ENCODE peak calls at places on chromosomes 3 and 15, in six cellular contexts. V, F, H, Q, E and I are unnamed samples. For H3K27me3, the result is how much of the 10 kb centered on the place peaks cover.

GRCh38 chr3:69999191-70000027 is at the start of gene SAMMSON:
- DNase-seq in E (no peak), H (no peak), F (no peak), Q (peak), V (peak), I (peak)

GRCh38 chr3:31544634-31545033 is 11.9 kb downstream of the STT3B start:
- DNase-seq in V (no peak), E (no peak), H (no peak), F (peak), Q (no peak), I (no peak)

GRCh38 chr3:124797426-124797945 is 67.2 kb downstream of the UMPS start:
- DNase-seq in V (no peak), F (no peak), H (no peak), Q (no peak), E (no peak), I (no peak)

GRCh38 chr15:53746101-53746500 is 13.4 kb downstream of the WDR72 start:
- DNase-seq in V (no peak), Q (no peak), E (no peak), H (no peak), F (no peak), I (no peak)

GRCh38 chr3:50436063-50436674 is 67.3 kb downstream of the CACNA2D2 start:
- DNase-seq in V (peak), H (no peak), Q (peak), F (peak), E (peak), I (no peak)

GRCh38 chr3:176579741-176580185 is 617.5 kb downstream of the TBL1XR1 start:
- DNase-seq in H (no peak), Q (no peak), F (no peak), E (no peak), V (no peak), I (peak)

GRCh38 chr3:109149078-109149477 is 12.6 kb downstream of the C3orf85 start:
- DNase-seq in V (no peak), Q (no peak), F (no peak), H (no peak), E (no peak), I (no peak)

GRCh38 chr3:168034152-168034928 is 61.4 kb downstream of the GOLIM4 start:
- DNase-seq in V (peak), Q (peak), E (no peak), H (no peak), F (no peak), I (no peak)

GRCh38 chr15:74897300-74897701 is 7.5 kb downstream of the MPI start:
- DNase-seq in Q (no peak), V (no peak), F (no peak), E (no peak), H (no peak), I (no peak)

GRCh38 chr3:22326305-22326704 is 575.3 kb upstream of the ZNF385D start:
- DNase-seq in H (no peak), F (no peak), Q (no peak), V (no peak), E (no peak), I (no peak)

GRCh38 chr3:127168271-127168670 is 24.7 kb upstream of the PRR23E start:
- DNase-seq in E (no peak), Q (no peak), V (no peak), H (no peak), F (no peak), I (no peak)

GRCh38 chr15:68699881-68700394 is 120.8 kb downstream of the ANP32A start:
- DNase-seq in F (no peak), H (no peak), Q (no peak), E (peak), V (no peak), I (no peak)

GRCh38 chr15:70356919-70357318 is 259.2 kb upstream of the TLE3 start:
- DNase-seq in E (no peak), F (no peak), V (peak), Q (no peak), H (no peak), I (no peak)

GRCh38 chr15:70356062-70356860 is 258.5 kb upstream of the TLE3 start:
- DNase-seq in H (no peak), E (peak), V (no peak), Q (no peak), F (no peak), I (no peak)

GRCh38 chr15:70353606-70354259 is 256.0 kb upstream of the TLE3 start:
- DNase-seq in Q (no peak), H (no peak), F (peak), V (no peak), E (no peak), I (no peak)

GRCh38 chr15:70354260-70354894 is 256.7 kb upstream of the TLE3 start:
- DNase-seq in E (no peak), H (no peak), Q (no peak), F (no peak), V (no peak), I (no peak)

GRCh38 chr15:70355275-70355795 is 257.6 kb upstream of the TLE3 start:
- DNase-seq in Q (no peak), V (no peak), F (no peak), H (no peak), E (no peak), I (no peak)
- TF ChIP-seq CTCF in Q (no peak), V (peak), F (no peak), H (no peak), E (no peak), I (peak)

DNA sequence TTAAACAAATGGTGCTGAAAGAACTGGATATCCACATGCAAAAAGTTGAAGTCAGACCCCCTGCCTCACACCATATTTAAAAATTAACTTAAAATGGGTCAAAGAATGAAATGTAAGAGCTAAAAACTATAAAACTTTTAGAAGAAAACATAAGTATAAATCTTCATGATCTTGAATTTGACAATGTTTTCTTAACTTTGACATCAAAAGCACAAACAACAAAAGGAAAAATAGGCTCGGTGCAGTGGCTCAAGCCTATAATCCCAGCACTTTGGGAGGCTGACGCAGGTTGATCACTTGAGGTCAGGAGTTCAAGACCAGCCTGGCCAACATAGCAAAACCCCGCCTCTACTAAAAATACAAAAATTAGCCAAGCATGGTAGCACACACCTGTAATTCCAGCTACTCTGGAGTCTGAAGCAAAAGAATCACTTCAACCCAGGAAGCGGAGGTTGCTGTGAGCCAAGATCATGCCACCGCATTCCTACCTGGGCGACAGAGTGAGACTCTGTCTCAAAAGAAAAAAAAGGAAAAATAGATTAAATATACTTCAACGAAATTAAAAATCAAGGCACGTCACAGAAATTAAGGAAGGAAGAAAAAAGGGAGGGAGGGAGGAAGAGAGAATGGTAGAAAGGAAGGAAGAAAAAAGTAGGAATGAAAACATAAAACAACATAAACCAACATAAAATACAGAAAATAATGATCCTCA is 1.5 kb downstream of the RAB27A start:
- DNase-seq in F (no peak), E (peak), Q (no peak), V (no peak), H (no peak), I (no peak)
- H3K4me3 ChIP-seq in F (peak), E (no peak), Q (no peak), V (no peak), H (peak), I (no peak)

DNA sequence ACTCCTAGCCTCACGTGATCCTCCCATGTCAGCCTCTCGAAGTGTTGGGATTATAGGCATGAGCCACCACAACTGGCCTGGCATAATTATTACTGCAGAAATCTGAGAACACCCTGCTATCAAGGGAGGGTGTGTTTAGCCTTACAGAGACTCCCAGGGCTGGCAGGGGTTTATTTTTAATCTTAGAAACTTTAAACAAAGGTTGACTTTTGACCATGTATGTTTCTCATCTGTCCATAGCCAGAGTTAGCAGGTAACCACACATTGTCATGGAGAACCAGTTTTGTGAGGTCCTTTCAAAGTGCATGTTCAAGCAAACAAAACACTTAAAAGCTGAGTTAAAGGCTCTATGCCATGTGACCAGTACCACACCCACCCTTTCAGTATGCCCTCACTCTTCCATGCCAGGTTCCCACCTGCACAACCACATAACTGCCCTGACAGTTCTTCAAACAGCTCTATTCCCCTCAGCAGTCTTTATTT is 11.1 kb downstream of the SIAH2 start:
- DNase-seq in H (peak), E (peak), V (no peak), Q (peak), F (peak), I (no peak)
- H3K27me3 ChIP-seq in H (under half), E (under half), V (under half), Q (under half), F (under half), I (under half)

GRCh38 chr3:187974857-187975257 is 179.1 kb upstream of the LPP start:
- DNase-seq in H (no peak), Q (no peak), V (no peak), E (no peak), F (no peak), I (no peak)
- TF ChIP-seq CTCF in H (peak), Q (no peak), V (peak), E (peak), F (peak), I (no peak)

GRCh38 chr15:99106417-99107220 is 1.7 kb downstream of the SYNM start:
- DNase-seq in Q (no peak), H (no peak), E (no peak), V (peak), F (peak), I (no peak)
- H3K4me3 ChIP-seq in Q (no peak), H (no peak), E (no peak), V (peak), F (no peak), I (peak)

GRCh38 chr15:77784361-77785292 is 151.9 kb upstream of the LINGO1 start:
- DNase-seq in E (no peak), V (peak), Q (peak), F (no peak), H (no peak), I (no peak)
- H3K27me3 ChIP-seq in E (under half), V (under half), Q (under half), F (under half), H (half or more), I (under half)

DNA sequence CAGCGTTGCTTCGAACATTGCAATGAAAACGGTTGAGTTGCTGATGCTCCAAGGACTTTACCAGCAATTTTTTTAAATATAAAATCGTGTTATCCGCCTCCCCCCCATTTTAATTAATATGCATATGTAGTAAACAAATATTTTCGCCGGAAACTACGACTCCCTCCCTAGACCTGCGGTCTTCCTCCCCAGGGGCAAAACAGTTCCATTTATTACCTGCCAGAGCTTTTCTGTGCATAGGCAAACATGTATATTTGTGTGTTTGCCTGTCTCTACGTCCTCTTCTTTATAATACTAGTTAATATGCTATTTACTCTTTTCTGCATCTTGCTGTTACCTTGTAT is 593 bp upstream of the RSL24D1 start:
- DNase-seq in H (no peak), V (no peak), F (no peak), Q (no peak), E (no peak), I (no peak)
- TF ChIP-seq CTCF in H (no peak), V (no peak), F (no peak), Q (no peak), E (no peak), I (no peak)

GRCh38 chr3:189275852-189276251 is 104.1 kb downstream of the TPRG1 start:
- DNase-seq in Q (no peak), V (no peak), F (no peak), H (no peak), E (no peak), I (no peak)
- H3K4me3 ChIP-seq in Q (no peak), V (no peak), F (no peak), H (no peak), E (no peak), I (no peak)

GRCh38 chr3:8767667-8768363 is 1.6 kb downstream of the OXTR start:
- DNase-seq in Q (peak), V (no peak), F (no peak), H (no peak), E (peak), I (no peak)
- H3K27me3 ChIP-seq in Q (under half), V (under half), F (under half), H (under half), E (under half), I (under half)